ENCODE peak calls at places on chromosomes 5 and 9, in four cellular contexts. F, H, Y and E are unnamed samples.

GRCh38 chr5:36403601-36404311 is 102.1 kb upstream of the RANBP3L start:
- DNase-seq in F (no peak), Y (no peak), H (no peak), E (no peak)

GRCh38 chr5:80963966-80964481 is 3.9 kb downstream of the RASGRF2 start:
- DNase-seq in Y (peak; percentile 60), H (no peak), F (no peak), E (no peak)

GRCh38 chr5:65355301-65355700 is 126.4 kb downstream of the ADAMTS6 start:
- DNase-seq in F (no peak), H (no peak), Y (no peak), E (no peak)

GRCh38 chr9:75644649-75645048 is 245.8 kb upstream of the PCSK5 start:
- DNase-seq in H (no peak), F (no peak), Y (no peak), E (peak; percentile 94)

GRCh38 chr5:31731016-31731415 is 92.1 kb downstream of the PDZD2 start:
- DNase-seq in Y (peak; percentile 48), H (peak; percentile 75), F (no peak), E (no peak)

GRCh38 chr5:35876922-35877321 is 20.2 kb downstream of the IL7R start:
- DNase-seq in H (no peak), F (no peak), Y (peak; percentile 84), E (no peak)

GRCh38 chr9:84079994-84080393 is 99.4 kb downstream of the RMI1 start:
- DNase-seq in F (no peak), H (no peak), Y (no peak), E (no peak)

GRCh38 chr9:107600060-107600573 is 110.5 kb upstream of the KLF4 start:
- DNase-seq in Y (peak; percentile 20), H (no peak), F (no peak), E (no peak)

GRCh38 chr5:145161384-145161783 is 673.8 kb downstream of the PRELID2 start:
- DNase-seq in Y (no peak), H (no peak), F (no peak), E (no peak)

GRCh38 chr5:61330341-61330878 is 1.6 kb upstream of the ZSWIM6 start:
- DNase-seq in H (no peak), Y (peak; percentile 74), F (no peak), E (peak; percentile 28)

GRCh38 chr5:124524552-124525232 is 221.7 kb downstream of the ZNF608 start:
- DNase-seq in H (no peak), F (no peak), Y (no peak), E (no peak)

GRCh38 chr5:135034186-135034962 is at the start of gene PITX1:
- DNase-seq in F (no peak), H (no peak), Y (peak; percentile 68), E (peak; percentile 27)

GRCh38 chr5:135034963-135035677 is 1.1 kb upstream of the PITX1 start:
- DNase-seq in Y (no peak), F (no peak), H (no peak), E (no peak)

GRCh38 chr5:135032613-135033025 is 1.4 kb downstream of the PITX1 start:
- DNase-seq in F (no peak), H (no peak), Y (peak; percentile 29), E (no peak)

GRCh38 chr5:135033026-135033861 is 784 bp downstream of the PITX1 start:
- DNase-seq in H (no peak), F (no peak), Y (peak; percentile 63), E (no peak)

GRCh38 chr5:135033866-135034185 is 202 bp downstream of the PITX1 start:
- DNase-seq in H (no peak), F (no peak), Y (no peak), E (no peak)
- H3K4me3 ChIP-seq in H (peak overlapping the region; percentile 40), F (no peak overlapping the region), Y (peak overlapping the region; percentile 27), E (no peak overlapping the region)

DNA sequence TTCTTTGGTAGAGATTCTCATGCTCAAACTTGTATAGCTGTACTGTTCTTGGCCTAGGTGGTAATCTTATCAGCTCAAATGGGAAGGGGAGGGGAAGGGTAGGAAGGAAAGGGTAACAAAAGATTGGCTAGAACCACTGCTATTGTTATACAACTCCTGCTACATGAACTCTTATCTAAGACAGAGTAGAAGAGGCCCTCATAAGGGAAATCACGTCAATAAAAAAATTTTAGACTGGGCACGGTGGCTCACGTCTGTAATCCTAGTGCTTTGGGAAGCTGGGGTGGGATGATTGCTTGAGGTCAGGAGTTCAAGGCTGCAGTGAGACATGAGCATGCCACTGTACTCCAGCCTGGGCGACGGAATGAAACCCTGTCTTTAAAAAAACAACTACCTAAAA is 15.9 kb downstream of the STOM start:
- DNase-seq in F (no peak), H (no peak), Y (no peak), E (no peak)
- H3K4me1 ChIP-seq in F (peaks cover 70% of the 10 kb centered on the region), H (no peaks in the 10 kb centered on the region), Y (no peaks in the 10 kb centered on the region), E (peaks cover 42% of the 10 kb centered on the region)

GRCh38 chr9:40927260-40927631 is 201.2 kb downstream of the FOXD4L6 start:
- DNase-seq in H (no peak), Y (no peak), F (no peak), E (no peak)
- H3K4me3 ChIP-seq in H (no peak overlapping the region), Y (no peak overlapping the region), F (no peak overlapping the region), E (no peak overlapping the region)

DNA sequence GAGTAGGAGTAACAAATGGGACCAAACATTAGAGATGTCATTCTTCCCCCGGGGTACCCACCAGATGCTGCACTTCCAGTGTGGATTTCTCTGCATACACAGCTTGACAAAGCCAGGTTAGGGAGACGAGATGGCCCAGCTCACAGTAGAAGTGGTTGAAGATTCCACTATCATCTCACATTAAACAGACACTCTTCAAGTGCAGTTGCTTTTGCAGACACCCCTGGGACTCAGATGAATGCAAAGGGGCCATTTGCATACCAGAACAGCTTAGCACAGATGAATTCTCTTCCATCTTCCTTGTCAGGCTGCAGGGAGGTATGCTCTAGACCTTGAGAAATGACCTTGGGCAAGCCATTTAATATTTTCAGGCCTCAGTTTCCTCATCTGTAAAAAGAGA is 12.6 kb upstream of the C5orf58 start:
- DNase-seq in H (no peak), F (no peak), Y (peak; percentile 66), E (no peak)
- H3K4me1 ChIP-seq in H (no peaks in the 10 kb centered on the region), F (no peaks in the 10 kb centered on the region), Y (peaks cover 4% of the 10 kb centered on the region), E (no peaks in the 10 kb centered on the region)

GRCh38 chr5:106874974-106875373 is 795.8 kb downstream of the EFNA5 start:
- DNase-seq in H (no peak), Y (no peak), F (no peak), E (no peak)
- H3K4me3 ChIP-seq in H (no peak overlapping the region), Y (no peak overlapping the region), F (no peak overlapping the region), E (no peak overlapping the region)

DNA sequence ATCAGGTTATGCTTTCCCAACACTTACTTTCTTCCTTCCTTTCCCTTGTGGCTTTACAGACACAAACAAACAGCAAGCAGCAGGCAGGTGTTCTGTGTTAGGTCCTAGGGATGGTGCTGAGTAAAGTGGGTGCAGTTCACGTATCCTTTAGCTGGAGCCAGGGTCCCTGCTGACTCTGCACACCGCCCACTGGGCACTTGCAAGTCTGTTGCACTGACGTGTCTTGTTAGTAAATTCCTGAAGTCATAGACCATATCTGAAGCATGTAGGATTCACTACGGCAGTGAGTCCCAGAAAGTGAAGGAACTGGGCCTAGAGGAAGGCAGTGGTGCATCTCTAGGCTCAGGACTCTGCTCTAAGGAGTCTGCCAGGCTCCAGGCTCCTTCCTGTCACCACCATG is 96.6 kb downstream of the DAPK1 start:
- DNase-seq in H (no peak), F (no peak), Y (peak; percentile 54), E (peak; percentile 79)
- H3K4me1 ChIP-seq in H (peaks cover 8% of the 10 kb centered on the region), F (no peaks in the 10 kb centered on the region), Y (peaks cover 34% of the 10 kb centered on the region), E (peaks cover 58% of the 10 kb centered on the region)

GRCh38 chr5:113089653-113090335 is 113.2 kb downstream of the DCP2 start:
- DNase-seq in Y (no peak), H (no peak), F (no peak), E (no peak)
- H3K4me3 ChIP-seq in Y (no peak overlapping the region), H (no peak overlapping the region), F (no peak overlapping the region), E (no peak overlapping the region)

GRCh38 chr5:131367219-131367860 is 103.5 kb downstream of the CDC42SE2 start:
- DNase-seq in H (no peak), Y (no peak), F (no peak), E (no peak)

GRCh38 chr5:131373265-131373664 is 109.4 kb downstream of the CDC42SE2 start:
- DNase-seq in Y (no peak), H (no peak), F (no peak), E (no peak)

GRCh38 chr5:131366428-131366827 is 102.6 kb downstream of the CDC42SE2 start:
- DNase-seq in Y (no peak), F (no peak), H (no peak), E (no peak)

GRCh38 chr5:131364507-131365050 is 100.7 kb downstream of the CDC42SE2 start:
- DNase-seq in Y (no peak), H (no peak), F (no peak), E (no peak)

DNA sequence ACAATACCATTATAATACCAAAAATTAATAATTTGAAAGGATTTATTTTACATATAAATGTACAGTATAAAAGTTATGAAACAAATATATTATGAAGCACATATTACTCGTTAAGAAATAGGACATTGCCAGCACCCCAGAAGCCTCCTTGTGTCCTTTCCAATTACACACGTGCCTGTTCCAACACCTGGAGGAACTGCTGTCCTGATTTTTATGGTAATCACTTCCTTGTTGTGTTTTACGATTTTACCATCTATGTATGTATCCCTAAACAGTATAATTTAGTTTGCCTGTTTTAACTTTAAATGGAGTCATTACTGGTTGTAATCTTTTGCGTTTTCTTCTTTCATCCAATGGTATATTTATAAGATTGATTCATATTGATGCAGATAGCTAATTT is 105.0 kb downstream of the CDC42SE2 start:
- DNase-seq in Y (no peak), H (no peak), F (no peak), E (no peak)
- H3K4me1 ChIP-seq in Y (peaks cover 1% of the 10 kb centered on the region), H (no peaks in the 10 kb centered on the region), F (peaks cover 92% of the 10 kb centered on the region), E (peaks cover 7% of the 10 kb centered on the region)

DNA sequence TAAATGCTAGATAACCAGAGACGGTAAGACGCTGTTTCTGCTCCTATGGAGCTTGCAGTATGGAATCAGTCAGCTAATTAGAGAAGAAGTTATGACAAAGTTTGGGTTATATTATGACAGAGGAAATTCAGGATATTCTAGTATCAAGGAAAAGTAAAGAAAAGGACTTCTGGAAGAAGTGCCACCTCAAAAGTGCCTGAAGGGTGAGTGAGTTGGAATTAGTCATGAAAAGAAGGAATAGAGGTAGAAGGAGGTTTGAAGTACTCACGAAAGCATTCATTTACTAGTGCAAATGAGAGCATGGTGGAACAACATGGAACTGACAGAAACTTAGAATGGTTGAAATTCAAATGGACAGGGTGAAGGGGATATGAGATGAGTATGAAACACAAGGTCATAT is 40.4 kb upstream of the MTAP start:
- DNase-seq in Y (no peak), F (no peak), H (no peak), E (no peak)
- H3K4me3 ChIP-seq in Y (no peak overlapping the region), F (no peak overlapping the region), H (no peak overlapping the region), E (no peak overlapping the region)